ENCODE peak calls at places on chromosomes 4 and X, in seven cellular contexts. J is ovary, U is GM12891, B is Peyer's patch, Q is H1, C is stomach, V is heart left ventricle. D is an unnamed sample.

GRCh38 chr4:108533245-108533844 is 87.0 kb upstream of the RPL34 start:
- DNase-seq in B (no peak), J (no peak), Q (no peak), U (no peak), V (no peak), C (no peak), D (no peak)

GRCh38 chr4:40322853-40323252 is 12.3 kb upstream of the CHRNA9 start:
- DNase-seq in C (no peak), V (no peak), Q (no peak), U (no peak), B (no peak), J (no peak), D (peak)

GRCh38 chr4:48127231-48127881 is 6.7 kb downstream of the TXK start:
- DNase-seq in C (no peak), B (no peak), U (no peak), J (no peak), V (no peak), Q (no peak), D (no peak)

GRCh38 chr4:117311989-117312388 is 226.6 kb upstream of the TRAM1L1 start:
- DNase-seq in U (no peak), V (no peak), C (no peak), Q (no peak), B (no peak), J (no peak), D (no peak)

GRCh38 chr4:89273741-89274141 is 33.9 kb downstream of the GPRIN3 start:
- DNase-seq in V (no peak), U (no peak), J (no peak), B (no peak), Q (no peak), C (no peak), D (no peak)

GRCh38 chr4:83890231-83890630 is 354.3 kb downstream of the GPAT3 start:
- DNase-seq in C (no peak), V (no peak), B (no peak), Q (no peak), J (no peak), U (no peak), D (no peak)

GRCh38 chr4:92387459-92388069 is 83.8 kb downstream of the GRID2 start:
- DNase-seq in J (no peak), V (no peak), U (no peak), C (no peak), B (no peak), Q (no peak), D (no peak)

GRCh38 chr4:139633661-139634060 is 32.0 kb upstream of the MGST2 start:
- DNase-seq in J (peak), C (peak), V (no peak), Q (peak), B (no peak), U (no peak), D (peak)

GRCh38 chr4:67721770-67722597 is 21.0 kb upstream of the UBA6 start:
- DNase-seq in U (no peak), V (no peak), Q (no peak), J (no peak), B (no peak), C (no peak), D (no peak)

GRCh38 chrX:33831211-33831610 is 300.9 kb downstream of the FAM47A start:
- DNase-seq in Q (no peak), C (no peak), B (no peak), V (no peak), U (no peak), J (no peak), D (no peak)

GRCh38 chrX:3271485-3272186 is 74.8 kb downstream of the MXRA5 start:
- DNase-seq in J (no peak), B (no peak), C (no peak), U (no peak), Q (no peak), V (no peak), D (no peak)

GRCh38 chrX:151982217-151982616 is 7.7 kb upstream of the GABRE start:
- DNase-seq in B (no peak), U (no peak), J (no peak), C (no peak), V (no peak), Q (no peak), D (no peak)

GRCh38 chr4:109998867-109999303 is 86.2 kb downstream of the EGF start:
- DNase-seq in Q (no peak), V (no peak), C (no peak), B (no peak), U (peak), J (no peak), D (no peak)

GRCh38 chr4:178275671-178276360 is 833.6 kb upstream of the AGA start:
- DNase-seq in B (no peak), J (no peak), U (no peak), C (no peak), Q (peak), V (peak), D (no peak)

GRCh38 chr4:127846061-127846460 is 34.6 kb upstream of the PLK4 start:
- DNase-seq in J (no peak), B (no peak), Q (no peak), U (no peak), V (no peak), C (no peak), D (no peak)

GRCh38 chr4:154719087-154719486 is 24.7 kb upstream of the LRAT start:
- DNase-seq in B (no peak), U (no peak), J (no peak), V (no peak), Q (no peak), C (no peak), D (no peak)

GRCh38 chr4:62644372-62644771 is 1444.2 kb downstream of the ADGRL3 start:
- DNase-seq in V (no peak), C (no peak), J (no peak), B (no peak), Q (no peak), U (no peak), D (no peak)

GRCh38 chr4:169351860-169352259 is 81.1 kb upstream of the SH3RF1 start:
- DNase-seq in C (peak), Q (no peak), U (no peak), V (no peak), J (peak), B (no peak), D (peak)

GRCh38 chr4:146053901-146054300 is 115.3 kb upstream of the ZNF827 start:
- DNase-seq in C (no peak), B (no peak), U (no peak), V (no peak), Q (no peak), J (no peak), D (no peak)

GRCh38 chr4:35934370-35934981 is 309.8 kb downstream of the ARAP2 start:
- DNase-seq in J (no peak), B (no peak), Q (no peak), C (no peak), U (no peak), V (no peak), D (no peak)

GRCh38 chrX:70089575-70090297 is 27.5 kb downstream of the OTUD6A start:
- DNase-seq in J (no peak), V (no peak), Q (no peak), B (no peak), C (no peak), U (no peak), D (no peak)

GRCh38 chr4:47668810-47669408 is 169.0 kb downstream of the CORIN start:
- DNase-seq in C (no peak), B (no peak), J (no peak), U (no peak), V (no peak), Q (no peak), D (no peak)

GRCh38 chr4:3803946-3804345 is 37.8 kb downstream of the ADRA2C start:
- DNase-seq in U (no peak), Q (no peak), C (no peak), V (peak), B (no peak), J (no peak), D (no peak)

GRCh38 chrX:17605676-17606075 is 131.6 kb upstream of the SCML1 start:
- DNase-seq in U (no peak), Q (no peak), C (no peak), V (no peak), B (no peak), J (no peak), D (no peak)

GRCh38 chr4:186297013-186297645 is 31.1 kb downstream of the F11 start:
- DNase-seq in Q (no peak), C (no peak), U (no peak), J (no peak), V (no peak), B (no peak), D (no peak)

GRCh38 chrX:148871422-148872152 is 371.2 kb downstream of the AFF2 start:
- DNase-seq in U (no peak), Q (no peak), B (no peak), J (no peak), V (no peak), C (no peak), D (no peak)

GRCh38 chr4:2066571-2067445 is 7.7 kb downstream of the NAT8L start:
- DNase-seq in V (peak), C (no peak), B (no peak), J (no peak), U (no peak), Q (no peak), D (no peak)

GRCh38 chr4:146640459-146641061 is 1.9 kb downstream of the POU4F2 start:
- DNase-seq in Q (peak), C (no peak), V (no peak), J (no peak), U (no peak), B (no peak), D (no peak)

GRCh38 chrX:71532078-71532752 is 689 bp upstream of the OGT start:
- DNase-seq in U (no peak), V (no peak), J (no peak), Q (no peak), B (peak), C (no peak), D (peak)

GRCh38 chr4:41142946-41143720 is 71.2 kb downstream of the APBB2 start:
- DNase-seq in U (no peak), V (no peak), Q (no peak), C (peak), J (peak), B (no peak), D (peak)

GRCh38 chr4:140595065-140595464 is 26.3 kb upstream of the UCP1 start:
- DNase-seq in C (peak), V (no peak), U (peak), B (no peak), Q (peak), J (no peak), D (no peak)

DNA sequence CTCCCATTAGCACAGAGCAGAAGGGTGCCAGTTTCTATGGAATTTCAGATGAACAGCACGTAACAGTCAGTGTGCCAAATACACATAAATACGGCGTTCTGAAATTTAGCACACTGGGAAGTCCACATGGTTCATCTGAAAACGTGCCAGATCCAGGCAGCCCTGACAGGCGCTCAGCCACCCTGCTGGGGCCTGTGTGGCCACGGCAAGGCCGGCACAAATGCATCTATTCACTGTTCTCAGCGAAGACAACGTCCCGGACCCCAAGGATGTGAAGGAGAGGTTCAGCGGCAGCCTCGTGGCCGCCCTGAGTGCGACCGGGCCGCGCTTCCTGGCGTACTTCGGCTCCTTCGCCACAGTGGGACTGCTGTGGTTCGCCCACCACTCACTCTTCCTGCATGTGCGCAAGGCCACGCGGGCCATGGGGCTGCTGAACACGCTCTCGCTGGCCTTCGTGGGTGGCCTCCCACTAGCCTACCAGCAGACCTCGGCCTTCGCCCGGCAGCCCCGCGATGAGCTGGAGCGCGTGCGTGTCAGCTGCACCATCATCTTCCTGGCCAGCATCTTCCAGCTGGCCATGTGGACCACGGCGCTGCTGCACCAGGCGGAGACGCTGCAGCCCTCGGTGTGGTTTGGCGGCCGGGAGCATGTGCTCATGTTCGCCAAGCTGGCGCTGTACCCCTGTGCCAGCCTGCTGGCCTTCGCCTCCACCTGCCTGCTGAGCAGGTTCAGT is 15.6 kb downstream of the DGKQ start:
- DNase-seq in B (no peak), C (no peak), J (no peak), U (no peak), Q (no peak), V (peak), D (peak)
- TF ChIP-seq POLR2A in B (no peak), C (no peak), J (no peak), U (no peak), Q (no peak), V (no peak), D (no peak)

DNA sequence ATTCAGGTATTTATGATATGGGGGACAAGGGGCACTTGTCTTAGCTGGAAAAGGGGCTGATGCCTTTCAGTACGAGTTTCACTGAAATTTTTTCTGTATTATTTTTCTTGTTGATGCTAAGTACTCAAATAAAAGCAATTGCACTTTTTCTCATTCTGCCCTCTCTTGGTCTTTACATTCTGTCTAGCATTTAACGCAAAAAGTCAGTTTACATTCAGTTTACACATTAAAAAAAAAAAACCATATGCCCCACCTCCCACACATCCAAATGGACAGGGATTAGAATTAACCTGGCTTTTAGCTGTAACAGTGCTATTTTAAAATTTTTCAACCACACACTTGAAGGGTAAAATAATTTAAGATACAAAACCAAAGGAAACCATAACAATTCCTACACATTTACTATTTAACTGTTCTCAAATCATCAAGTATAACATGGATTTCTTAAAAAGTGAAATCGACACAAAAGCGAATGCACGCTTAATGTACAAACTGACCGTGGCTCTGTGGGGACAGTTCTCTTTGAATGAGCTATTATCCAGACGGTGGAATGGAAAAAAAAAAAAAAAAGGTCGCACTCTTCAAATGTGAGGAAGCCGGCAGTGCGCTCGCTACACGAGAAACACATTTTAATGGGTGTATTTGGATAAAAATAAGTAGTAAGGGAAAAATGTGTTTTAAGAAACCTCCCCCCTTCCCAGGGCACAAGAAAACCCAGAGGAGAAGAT is 1.4 kb downstream of the AMMECR1 start:
- DNase-seq in B (no peak), Q (no peak), U (no peak), V (no peak), J (no peak), C (no peak), D (no peak)
- TF ChIP-seq POLR2A in B (no peak), Q (no peak), U (no peak), V (no peak), J (no peak), C (no peak), D (no peak)

GRCh38 chr4:87529187-87529586 is at the start of gene SPARCL1:
- DNase-seq in C (no peak), U (no peak), B (no peak), J (peak), V (no peak), Q (no peak), D (peak)
- TF ChIP-seq POLR2A in C (no peak), U (no peak), B (no peak), J (no peak), V (no peak), Q (no peak), D (peak)

GRCh38 chr4:7043521-7044414 is 596 bp downstream of the TADA2B start:
- DNase-seq in V (peak), J (peak), C (peak), B (peak), U (peak), Q (peak), D (peak)

GRCh38 chr4:7040760-7041159 is 2.4 kb upstream of the TADA2B start:
- DNase-seq in Q (no peak), C (no peak), J (no peak), U (no peak), B (no peak), V (no peak), D (no peak)

GRCh38 chr4:7041246-7041645 is 1.9 kb upstream of the TADA2B start:
- DNase-seq in U (no peak), C (no peak), Q (no peak), V (no peak), J (no peak), B (no peak), D (no peak)

GRCh38 chr4:7042697-7043464 is at the start of gene TADA2B:
- DNase-seq in U (peak), Q (peak), C (peak), J (peak), V (peak), B (peak), D (peak)

GRCh38 chr4:7041851-7042696 is 1.1 kb upstream of the TADA2B start:
- DNase-seq in C (peak), Q (no peak), J (peak), U (peak), V (peak), B (peak), D (peak)
- TF ChIP-seq POLR2A in C (no peak), Q (no peak), J (no peak), U (no peak), V (no peak), B (no peak), D (no peak)

GRCh38 chrX:153926594-153926862 is 464 bp upstream of the ARHGAP4 start:
- DNase-seq in J (no peak), V (no peak), C (no peak), Q (no peak), U (no peak), B (no peak), D (no peak)
- TF ChIP-seq POLR2A in J (no peak), V (no peak), C (no peak), Q (no peak), U (peak), B (no peak), D (no peak)

DNA sequence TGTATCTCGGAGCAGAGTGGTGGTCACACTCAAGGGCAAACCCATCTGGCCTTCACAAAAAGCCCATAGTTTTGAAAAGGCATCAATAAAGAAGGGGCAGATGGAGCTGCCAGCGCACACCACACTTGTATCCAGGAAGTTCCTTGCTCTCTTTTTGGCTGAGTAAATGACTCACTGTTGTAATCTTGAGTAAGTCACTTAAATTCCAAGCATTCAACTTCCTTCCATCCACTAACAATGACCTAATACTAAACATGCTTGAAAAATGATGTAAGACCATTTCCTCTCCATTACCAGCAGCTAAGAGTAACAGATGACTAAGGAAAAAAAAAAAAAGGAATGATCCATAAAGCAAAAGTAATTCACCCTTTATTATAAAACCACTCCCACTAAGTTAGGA is 32.4 kb upstream of the MYOZ2 start:
- DNase-seq in V (no peak), C (no peak), J (no peak), B (no peak), Q (no peak), U (no peak), D (peak)
- TF ChIP-seq POLR2A in V (no peak), C (no peak), J (no peak), B (no peak), Q (no peak), U (no peak), D (no peak)

GRCh38 chr4:8771666-8772065 is 100.0 kb downstream of the HMX1 start:
- DNase-seq in Q (no peak), U (no peak), B (no peak), J (no peak), V (peak), C (no peak), D (no peak)

GRCh38 chr4:8772499-8773123 is 99.0 kb downstream of the HMX1 start:
- DNase-seq in Q (no peak), B (no peak), U (no peak), J (no peak), V (peak), C (no peak), D (no peak)

GRCh38 chr4:8769645-8770517 is 101.8 kb downstream of the HMX1 start:
- DNase-seq in U (no peak), B (no peak), C (no peak), J (no peak), Q (no peak), V (peak), D (no peak)

GRCh38 chr4:8771258-8771590 is 100.4 kb downstream of the HMX1 start:
- DNase-seq in B (no peak), V (peak), U (no peak), C (no peak), J (no peak), Q (no peak), D (no peak)

GRCh38 chr4:8770518-8771257 is 101.0 kb downstream of the HMX1 start:
- DNase-seq in B (no peak), C (no peak), Q (no peak), U (no peak), J (no peak), V (peak), D (no peak)
- TF ChIP-seq POLR2A in B (no peak), C (no peak), Q (no peak), U (no peak), J (no peak), V (no peak), D (no peak)

DNA sequence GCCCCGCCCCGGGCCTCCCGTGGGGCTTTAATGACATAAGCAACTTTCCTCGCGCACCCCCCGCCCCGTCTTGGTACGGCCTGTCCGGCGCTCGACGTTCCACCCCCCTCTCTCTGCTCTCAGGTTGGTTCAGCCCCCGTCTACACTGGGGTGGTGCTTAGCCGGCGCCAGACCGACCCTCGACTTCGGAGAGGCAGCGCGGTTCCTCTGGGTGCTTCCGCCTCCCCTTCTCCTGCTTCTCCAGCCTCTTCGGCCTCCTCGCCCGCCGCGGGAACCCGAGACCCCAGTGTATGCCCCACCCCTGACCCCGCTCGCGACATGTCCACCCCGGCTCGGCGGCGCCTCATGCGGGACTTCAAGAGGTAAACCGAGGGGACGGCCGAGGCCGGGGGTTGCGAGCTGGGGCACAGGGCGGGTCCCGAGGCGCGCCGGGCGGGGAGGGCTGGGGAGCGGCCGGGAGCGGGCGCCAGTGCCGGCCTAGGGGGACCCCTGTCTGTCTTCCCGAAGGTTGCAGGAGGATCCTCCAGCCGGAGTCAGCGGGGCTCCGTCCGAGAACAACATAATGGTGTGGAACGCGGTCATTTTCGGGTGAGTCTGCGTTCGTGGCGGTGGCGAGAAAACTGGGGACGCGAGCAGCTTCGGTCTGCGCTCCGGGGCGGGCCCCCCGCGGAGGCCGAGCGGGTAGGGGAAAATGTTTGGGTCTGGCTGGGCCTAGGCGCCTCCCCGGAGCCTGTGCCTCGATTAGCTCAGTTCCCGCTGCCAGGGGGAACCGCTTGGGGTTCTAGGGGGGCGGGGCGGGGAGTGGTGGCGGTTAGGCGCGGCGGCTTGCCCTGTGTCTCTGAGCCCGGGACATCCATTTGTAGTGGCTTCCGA is at the start of gene UBE2A:
- DNase-seq in V (peak), Q (peak), B (peak), J (peak), U (peak), C (peak), D (peak)
- TF ChIP-seq POLR2A in V (peak), Q (peak), B (peak), J (peak), U (peak), C (peak), D (peak)